ENCODE peak calls at places on chromosomes 5 and 9, in six cellular contexts. P is A549, R is endothelial cell of umbilical vein, G is GM12878, T is HepG2, O is K562. U is an unnamed sample.

GRCh38 chr5:77444356-77444755 is 47.8 kb downstream of the WDR41 start:
- DNase-seq in P (no peak), T (no peak), O (no peak), G (no peak), R (no peak), U (no peak)

GRCh38 chr9:12640021-12640587 is 53.1 kb upstream of the TYRP1 start:
- DNase-seq in O (no peak), G (no peak), R (peak; percentile 64), T (peak; percentile 27), P (peak; percentile 4), U (peak; percentile 73)

GRCh38 chr5:139657363-139658321 is 9.5 kb downstream of the CXXC5 start:
- DNase-seq in O (no peak), T (no peak), P (no peak), R (no peak), G (no peak), U (peak; percentile 73)

GRCh38 chr9:136659861-136660784 is 2.6 kb upstream of the EGFL7 start:
- DNase-seq in G (no peak), O (no peak), T (no peak), R (peak; percentile 15), P (no peak), U (no peak)

GRCh38 chr5:143063175-143063970 is 293.2 kb downstream of the ARHGAP26 start:
- DNase-seq in R (no peak), P (no peak), O (no peak), T (no peak), G (no peak), U (no peak)

GRCh38 chr9:112074250-112075008 is 100.7 kb downstream of the SUSD1 start:
- DNase-seq in P (no peak), T (peak; percentile 40), R (peak; percentile 93), O (no peak), G (peak; percentile 84), U (peak; percentile 70)

GRCh38 chr9:89431930-89432725 is 65.8 kb downstream of the SEMA4D start:
- DNase-seq in R (no peak), P (no peak), G (no peak), O (no peak), T (no peak), U (peak; percentile 61)

GRCh38 chr9:95409650-95410426 is 92.3 kb upstream of the FANCC start:
- DNase-seq in G (no peak), P (no peak), R (peak; percentile 36), O (no peak), T (peak; percentile 32), U (peak; percentile 94)

GRCh38 chr5:69281114-69281513 is 46.4 kb downstream of the CDK7 start:
- DNase-seq in O (no peak), G (no peak), R (no peak), T (no peak), P (no peak), U (no peak)

GRCh38 chr9:131839281-131840084 is 99.6 kb upstream of the RAPGEF1 start:
- DNase-seq in G (no peak), T (no peak), P (no peak), R (no peak), O (peak; percentile 27), U (peak; percentile 59)

GRCh38 chr5:61030163-61030482 is 85.1 kb downstream of the NDUFAF2 start:
- DNase-seq in R (no peak), O (no peak), T (no peak), P (no peak), G (no peak), U (no peak)

DNA sequence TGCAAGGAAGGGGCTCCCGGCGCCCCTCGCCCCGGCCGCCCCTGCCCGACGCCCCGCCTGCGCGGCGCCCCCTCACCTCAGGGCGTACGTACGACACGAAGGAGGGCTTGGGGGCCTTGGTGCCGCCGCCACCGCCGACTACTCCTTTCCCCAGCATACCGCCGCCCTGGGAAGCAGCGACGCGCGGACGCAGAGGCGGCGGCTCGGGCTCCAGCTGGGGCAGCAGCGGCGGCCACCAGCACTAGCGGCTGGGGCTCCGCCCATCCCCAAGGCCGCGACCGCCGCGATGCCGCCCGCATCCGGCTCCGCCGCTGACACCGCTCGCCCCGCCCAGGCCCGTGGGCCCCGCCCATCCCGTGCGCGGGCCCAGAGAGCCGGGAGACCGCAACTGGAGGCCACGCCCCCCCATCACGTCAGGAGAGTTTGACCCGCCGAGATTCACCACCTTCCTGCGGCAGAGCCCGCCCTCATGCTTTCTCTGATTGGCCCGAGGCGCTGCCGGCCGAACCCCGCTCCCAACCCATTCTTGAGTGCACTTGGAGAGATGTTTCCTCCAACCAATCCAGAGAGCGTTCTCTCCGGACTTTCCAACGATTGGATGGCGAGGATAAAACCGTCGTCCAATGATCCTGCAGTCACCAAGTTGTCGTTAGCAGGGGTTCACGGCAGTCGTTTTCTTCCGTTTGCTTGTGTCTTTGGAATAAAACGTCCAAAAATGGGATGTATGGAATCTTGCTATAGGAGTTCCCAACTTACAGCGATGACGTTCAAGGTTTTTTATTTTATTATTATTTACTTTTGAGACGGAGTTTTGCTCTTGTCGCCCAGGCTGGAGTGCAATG is at the start of gene MTMR12:
- DNase-seq in R (peak; percentile 100), G (peak; percentile 98), P (peak; percentile 99), T (peak; percentile 98), O (peak; percentile 99), U (peak; percentile 100)
- TF ChIP-seq MYC in R (no peak), G (no peak), P (no peak), T (no peak), O (no peak), U (peak; percentile 76)

GRCh38 chr5:134758504-134759341 is at the start of gene DDX46:
- DNase-seq in R (peak; percentile 95), G (peak; percentile 64), P (peak; percentile 94), T (peak; percentile 85), O (peak; percentile 93), U (peak; percentile 95)
- TF ChIP-seq POLR2A in R (peak; percentile 94), G (peak; percentile 95), P (peak; percentile 84), T (peak; percentile 90), O (peak; percentile 96), U (peak; percentile 59)

DNA sequence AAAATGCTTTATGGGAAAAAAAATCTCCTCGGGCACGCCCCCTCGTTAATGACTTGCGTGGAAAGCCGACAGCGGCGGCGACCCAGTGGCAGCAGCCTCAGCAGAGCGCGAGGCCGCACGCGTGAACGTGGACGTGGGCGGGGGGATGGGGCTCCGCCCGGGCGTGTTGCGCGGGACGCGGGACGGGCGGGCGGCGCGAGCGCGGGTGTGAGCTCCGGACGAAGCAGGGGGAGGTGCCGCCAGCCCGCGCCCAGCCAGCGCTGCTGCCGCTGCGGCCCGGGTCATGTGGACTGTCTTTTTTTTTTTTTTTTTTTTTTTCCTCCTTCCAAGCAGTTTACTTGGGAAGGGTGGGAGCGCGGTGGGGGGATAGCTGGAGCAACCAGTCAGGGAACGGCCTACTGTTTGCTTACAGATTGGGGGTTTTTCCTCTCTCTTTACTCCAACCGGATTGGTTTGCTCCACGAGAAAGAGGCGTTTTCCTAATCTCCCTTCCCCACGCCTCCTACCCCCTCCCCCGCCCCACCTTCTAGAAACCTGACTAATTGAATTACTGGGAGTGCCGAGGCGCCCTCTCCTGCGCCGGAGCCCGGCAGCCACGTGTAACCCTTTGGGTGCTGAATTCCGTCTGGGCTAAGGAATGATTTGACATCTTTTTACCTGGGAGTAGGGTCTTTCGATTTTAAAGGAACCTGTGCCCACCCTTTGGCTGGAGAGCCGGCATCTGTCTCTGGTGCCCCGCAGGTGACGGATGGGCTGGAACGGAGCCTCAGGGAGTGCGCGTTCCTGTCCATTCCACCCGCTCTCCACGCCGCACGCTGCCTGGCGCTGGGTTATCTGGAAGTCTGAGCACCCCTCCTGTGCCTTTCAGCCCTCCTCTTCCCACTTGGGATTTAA is 1.7 kb upstream of the EFNA5 start:
- DNase-seq in G (no peak), T (peak; percentile 15), R (peak; percentile 97), O (peak; percentile 18), P (peak; percentile 93), U (peak; percentile 7)
- TF ChIP-seq CTCF in G (peak; percentile 4), T (no peak), R (no peak), O (no peak), P (no peak), U (no peak)

GRCh38 chr9:971901-972511 is 4.4 kb upstream of the DMRT3 start:
- DNase-seq in R (no peak), G (no peak), O (peak; percentile 8), T (no peak), P (no peak), U (no peak)
- TF ChIP-seq MYC in R (no peak), G (no peak), O (no peak), T (no peak), P (no peak), U (no peak)

U was measured in NB4.